ENCODE peak calls at places on chromosomes 5 and 9, in ten cellular contexts. F is psoas muscle, A is mesothelial cell of epicardium, C is HFFc6, G is dorsolateral prefrontal cortex, N is cardiac fibroblast, Z is GM13976, M is progenitor cell of endocrine pancreas, J is RWPE1, E is lower leg skin. V is an unnamed sample.
A peak's percentile ranks its signal among the peaks of the same experiment; 100 is the strongest.

GRCh38 chr9:34379334-34380033 is 2.8 kb upstream of the MYORG start:
- DNase-seq in C (peak; percentile 79), J (peak; percentile 91), Z (peak; percentile 91), A (peak; percentile 85), G (peak; percentile 76), M (peak; percentile 81), N (peak; percentile 88), E (peak; percentile 86), F (peak; percentile 93), V (peak; percentile 79)

GRCh38 chr9:108162664-108163063 is 673.1 kb upstream of the KLF4 start:
- DNase-seq in E (no peak), A (no peak), N (peak; percentile 77), F (no peak), G (no peak), C (no peak), M (no peak), Z (no peak), J (no peak), V (no peak)

GRCh38 chr5:130720355-130720754 is 444.7 kb downstream of the HINT1 start:
- DNase-seq in N (peak; percentile 71), E (no peak), Z (no peak), F (no peak), M (no peak), J (peak; percentile 58), A (no peak), G (no peak), C (no peak), V (no peak)

GRCh38 chr5:143812085-143812705 is at the start of gene HMHB1:
- DNase-seq in G (no peak), J (no peak), E (no peak), C (no peak), Z (no peak), N (no peak), M (no peak), F (peak; percentile 56), A (no peak), V (no peak)

GRCh38 chr5:50969207-50970145 is 303.0 kb downstream of the PARP8 start:
- DNase-seq in C (no peak), J (no peak), M (no peak), A (peak; percentile 51), F (peak; percentile 55), E (no peak), N (no peak), Z (no peak), G (no peak), V (no peak)

GRCh38 chr5:168346417-168346816 is 55.0 kb downstream of the WWC1 start:
- DNase-seq in E (no peak), Z (no peak), J (peak; percentile 95), G (no peak), F (no peak), N (no peak), M (peak; percentile 32), C (no peak), A (no peak), V (no peak)

GRCh38 chr5:20020235-20020634 is 32.2 kb upstream of the CDH18 start:
- DNase-seq in J (no peak), F (no peak), C (no peak), A (no peak), G (no peak), M (no peak), E (no peak), N (no peak), Z (no peak), V (no peak)

GRCh38 chr5:140633081-140633471 is at the start of gene CD14:
- DNase-seq in A (no peak), M (no peak), J (peak; percentile 89), Z (no peak), G (no peak), F (peak; percentile 72), E (peak; percentile 65), C (peak; percentile 57), N (peak; percentile 48), V (peak; percentile 62)

GRCh38 chr9:108444400-108445358 is 411.1 kb downstream of the ACTL7B start:
- DNase-seq in F (no peak), M (no peak), N (peak; percentile 97), E (peak; percentile 63), J (peak; percentile 94), A (no peak), Z (no peak), G (no peak), C (peak; percentile 94), V (peak; percentile 30)

GRCh38 chr5:96058084-96058483 is 96.4 kb upstream of the ELL2 start:
- DNase-seq in E (no peak), C (no peak), G (no peak), A (no peak), J (no peak), N (no peak), F (no peak), Z (no peak), M (no peak), V (no peak)

GRCh38 chr5:32585446-32586250 is at the start of gene SUB1:
- DNase-seq in N (peak; percentile 92), F (peak; percentile 96), M (peak; percentile 85), Z (peak; percentile 91), C (peak; percentile 83), E (peak; percentile 83), A (peak; percentile 91), G (peak; percentile 95), J (peak; percentile 98), V (peak; percentile 89)
- TF ChIP-seq CTCF in N (no peak), F (no peak), M (no peak), Z (no peak), C (peak; percentile 43), E (no peak), A (no peak), G (no peak), J (no peak), V (no peak)

GRCh38 chr5:38403407-38403806 is 145.0 kb downstream of the EGFLAM start:
- DNase-seq in M (no peak), N (peak; percentile 64), E (no peak), J (no peak), A (no peak), F (no peak), Z (no peak), G (no peak), C (no peak), V (no peak)

GRCh38 chr5:38404236-38404635 is 145.9 kb downstream of the EGFLAM start:
- DNase-seq in M (no peak), E (no peak), G (no peak), Z (no peak), F (no peak), C (no peak), N (no peak), J (no peak), A (no peak), V (no peak)

GRCh38 chr5:38401145-38401544 is 142.8 kb downstream of the EGFLAM start:
- DNase-seq in N (no peak), Z (no peak), C (no peak), G (no peak), E (no peak), F (no peak), A (no peak), J (no peak), M (no peak), V (no peak)

GRCh38 chr5:38408446-38409175 is 147.8 kb downstream of the LIFR start:
- DNase-seq in A (no peak), M (no peak), C (no peak), N (no peak), G (no peak), J (no peak), Z (no peak), F (no peak), E (no peak), V (no peak)

GRCh38 chr5:38404667-38405276 is 146.4 kb downstream of the EGFLAM start:
- DNase-seq in M (peak; percentile 13), E (no peak), G (no peak), C (no peak), A (no peak), Z (no peak), N (no peak), F (no peak), J (peak; percentile 13), V (no peak)
- TF ChIP-seq CTCF in M (peak; percentile 61), E (no peak), G (peak; percentile 29), C (peak; percentile 53), A (no peak), Z (no peak), N (no peak), F (no peak), J (no peak), V (no peak)

DNA sequence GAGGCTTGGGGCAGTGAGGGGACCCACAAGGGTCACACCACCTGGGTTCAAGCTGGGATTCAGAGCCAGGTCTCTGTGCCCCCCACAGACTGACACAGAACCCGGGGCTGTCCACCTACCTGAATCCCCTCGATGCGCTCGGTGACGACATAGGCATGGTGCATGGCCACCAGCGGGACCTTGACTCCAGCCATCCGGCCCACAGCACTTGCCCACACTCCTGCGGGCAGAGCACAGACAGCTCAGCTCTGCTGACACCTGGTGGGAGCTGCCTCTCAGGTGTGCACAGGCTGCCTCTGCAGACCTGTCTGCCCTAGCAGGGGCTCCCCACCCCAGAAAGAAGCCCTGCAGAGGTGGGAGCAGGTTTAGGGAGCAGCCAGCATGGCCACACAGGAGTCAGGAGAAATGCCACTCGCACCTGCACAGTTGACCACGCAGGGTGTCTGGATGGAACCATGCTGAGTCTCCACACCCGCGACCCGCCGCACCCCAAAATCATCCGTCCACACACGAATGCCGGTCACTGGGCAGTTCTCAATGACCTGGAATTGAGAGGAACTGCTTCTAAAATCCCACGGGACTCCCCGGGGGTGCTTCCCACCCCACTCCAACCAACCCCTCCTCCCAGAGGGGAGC is 8.4 kb downstream of the SARDH start:
- DNase-seq in M (peak; percentile 6), C (no peak), F (no peak), N (no peak), G (no peak), Z (no peak), J (no peak), A (no peak), E (no peak), V (peak; percentile 6)
- TF ChIP-seq CTCF in M (no peak), C (no peak), F (no peak), N (no peak), G (no peak), Z (no peak), J (no peak), A (no peak), E (no peak), V (no peak)

GRCh38 chr9:99353408-99353807 is 131.3 kb downstream of the SEC61B start:
- DNase-seq in G (no peak), E (peak; percentile 81), N (peak; percentile 94), F (no peak), Z (no peak), A (no peak), M (no peak), J (no peak), C (peak; percentile 98), V (no peak)

GRCh38 chr9:99352786-99353185 is 130.7 kb downstream of the SEC61B start:
- DNase-seq in A (no peak), E (no peak), J (no peak), M (no peak), G (no peak), Z (no peak), F (no peak), N (no peak), C (no peak), V (no peak)

GRCh38 chr9:99349870-99350269 is 127.8 kb downstream of the SEC61B start:
- DNase-seq in Z (no peak), A (no peak), J (no peak), E (no peak), N (no peak), F (no peak), G (no peak), C (no peak), M (no peak), V (no peak)

GRCh38 chr9:99350461-99350860 is 128.4 kb downstream of the SEC61B start:
- DNase-seq in A (no peak), M (no peak), G (no peak), C (no peak), J (no peak), Z (no peak), N (no peak), F (no peak), E (no peak), V (no peak)

GRCh38 chr9:99351647-99352046 is 129.6 kb downstream of the SEC61B start:
- DNase-seq in F (no peak), G (no peak), E (no peak), J (no peak), Z (no peak), N (no peak), A (no peak), M (no peak), C (no peak), V (no peak)
- TF ChIP-seq CTCF in F (no peak), G (no peak), E (no peak), J (no peak), Z (no peak), N (peak; percentile 15), A (no peak), M (no peak), C (peak; percentile 38), V (no peak)